ENCODE peak calls at places on chromosomes 3 and 15, in seven cellular contexts. N is GM12864, P is AG04450, E is stomach, X is cardiac fibroblast, T is A549, R is spleen. Z is an unnamed sample.

GRCh38 chr15:40266828-40267304 is 16.0 kb downstream of the ANKRD63 start:
- DNase-seq in E (peak; percentile 57), R (no peak), T (peak; percentile 75), X (peak; percentile 96), P (peak; percentile 57), N (no peak), Z (peak; percentile 97)

GRCh38 chr3:192851821-192852352 is 65.8 kb downstream of the MB21D2 start:
- DNase-seq in E (peak; percentile 88), P (no peak), T (peak; percentile 79), N (no peak), X (peak; percentile 89), R (no peak), Z (peak; percentile 85)

GRCh38 chr15:101203029-101203428 is 48.8 kb downstream of the CHSY1 start:
- DNase-seq in E (no peak), P (no peak), T (no peak), R (no peak), N (no peak), X (no peak), Z (no peak)

GRCh38 chr3:58299839-58300516 is 6.1 kb upstream of the RPP14 start:
- DNase-seq in E (no peak), P (peak; percentile 13), T (peak; percentile 49), X (peak; percentile 75), N (no peak), R (no peak), Z (no peak)

GRCh38 chr3:18335202-18335601 is 89.9 kb downstream of the SATB1 start:
- DNase-seq in N (no peak), X (peak; percentile 9), E (no peak), R (no peak), P (no peak), T (no peak), Z (no peak)

GRCh38 chr3:186331043-186331442 is 31.0 kb downstream of the DGKG start:
- DNase-seq in T (no peak), P (no peak), X (no peak), R (no peak), E (no peak), N (no peak), Z (no peak)

GRCh38 chr15:81835731-81836130 is 210.1 kb downstream of the MEX3B start:
- DNase-seq in E (no peak), X (no peak), N (no peak), P (no peak), R (no peak), T (no peak), Z (no peak)

GRCh38 chr3:99413504-99413903 is 224.9 kb upstream of the COL8A1 start:
- DNase-seq in R (no peak), E (no peak), P (peak; percentile 41), T (no peak), X (peak; percentile 78), N (no peak), Z (no peak)

GRCh38 chr3:132348531-132348930 is 31.3 kb downstream of the ACP3 start:
- DNase-seq in E (no peak), P (no peak), R (no peak), N (no peak), T (no peak), X (no peak), Z (no peak)

GRCh38 chr15:74265046-74265639 is 29.0 kb downstream of the CCDC33 start:
- DNase-seq in X (peak; percentile 46), P (no peak), E (no peak), T (no peak), N (no peak), R (no peak), Z (peak; percentile 41)

GRCh38 chr3:75395601-75396315 is 268.4 kb upstream of the FRG2C start:
- DNase-seq in T (no peak), N (no peak), X (no peak), E (no peak), P (no peak), R (no peak), Z (no peak)

GRCh38 chr3:110138966-110139555 is 801.7 kb upstream of the DPPA4 start:
- DNase-seq in R (no peak), P (no peak), T (no peak), N (no peak), X (no peak), E (no peak), Z (no peak)

GRCh38 chr15:33243393-33243792 is 48.9 kb upstream of the FMN1 start:
- DNase-seq in T (peak; percentile 18), P (no peak), X (no peak), N (no peak), E (no peak), R (no peak), Z (no peak)

GRCh38 chr3:171542976-171543375 is 82.8 kb upstream of the TNIK start:
- DNase-seq in R (no peak), N (no peak), P (no peak), X (no peak), T (no peak), E (no peak), Z (no peak)

GRCh38 chr15:89333011-89333860 is 1.4 kb downstream of the POLG start:
- DNase-seq in E (no peak), X (no peak), T (no peak), N (no peak), R (peak; percentile 86), P (no peak), Z (no peak)

GRCh38 chr3:170738756-170739155 is 131.2 kb downstream of the RPL22L1 start:
- DNase-seq in E (no peak), X (no peak), P (no peak), N (no peak), T (no peak), R (no peak), Z (peak; percentile 45)

GRCh38 chr3:53533486-53533885 is 39.1 kb downstream of the CACNA1D start:
- DNase-seq in R (no peak), T (no peak), P (no peak), X (no peak), E (no peak), N (no peak), Z (no peak)

GRCh38 chr15:64842099-64842940 is 605 bp downstream of the PLEKHO2 start:
- DNase-seq in P (no peak), T (peak; percentile 44), E (no peak), R (no peak), N (no peak), X (peak; percentile 63), Z (peak; percentile 56)

GRCh38 chr3:112639451-112640332 is 1.3 kb downstream of the CCDC80 start:
- DNase-seq in X (peak; percentile 61), T (no peak), R (no peak), N (no peak), P (no peak), E (no peak), Z (no peak)

GRCh38 chr15:41564286-41564959 is 5.4 kb downstream of the TYRO3 start:
- DNase-seq in X (peak; percentile 64), T (no peak), N (no peak), E (no peak), R (peak; percentile 76), P (no peak), Z (peak; percentile 11)

GRCh38 chr3:197847866-197848401 is 56.9 kb downstream of the LRCH3 start:
- DNase-seq in P (no peak), E (no peak), T (no peak), R (no peak), N (peak; percentile 57), X (no peak), Z (peak; percentile 47)
- H3K4me3 ChIP-seq in P (no peak overlapping the region), E (peak overlapping the region; percentile 2), T (no peak overlapping the region), R (no peak overlapping the region), N (peak overlapping the region; percentile 17), X (no peak overlapping the region), Z (peak overlapping the region; percentile 49)

GRCh38 chr15:31615643-31616415 is 289.2 kb downstream of the KLF13 start:
- DNase-seq in X (no peak), R (no peak), P (no peak), E (no peak), T (no peak), N (no peak), Z (no peak)
- TF ChIP-seq CTCF in X (no peak), R (no peak), P (no peak), E (no peak), T (no peak), N (no peak), Z (no peak)

GRCh38 chr3:71726106-71726505 is 904 bp upstream of the EIF4E3 start:
- DNase-seq in P (no peak), R (no peak), X (no peak), E (no peak), N (no peak), T (no peak), Z (no peak)
- H3K4me3 ChIP-seq in P (peak overlapping the region; percentile 55), R (no peak overlapping the region), X (no peak overlapping the region), E (no peak overlapping the region), N (no peak overlapping the region), T (no peak overlapping the region), Z (no peak overlapping the region)

GRCh38 chr3:22765679-22766078 is 437.4 kb upstream of the UBE2E2 start:
- DNase-seq in N (no peak), X (no peak), T (no peak), R (no peak), E (no peak), P (no peak), Z (no peak)
- TF ChIP-seq CTCF in N (no peak), X (no peak), T (no peak), R (no peak), E (no peak), P (no peak), Z (no peak)

GRCh38 chr3:150757768-150758167 is 5.2 kb downstream of the SIAH2 start:
- DNase-seq in P (no peak), E (no peak), T (no peak), R (no peak), N (no peak), X (no peak), Z (no peak)
- H3K4me3 ChIP-seq in P (no peak overlapping the region), E (no peak overlapping the region), T (no peak overlapping the region), R (no peak overlapping the region), N (no peak overlapping the region), X (no peak overlapping the region), Z (no peak overlapping the region)

GRCh38 chr3:25043181-25043580 is 384.9 kb upstream of the RARB start:
- DNase-seq in P (no peak), R (no peak), T (no peak), X (no peak), N (no peak), E (no peak), Z (no peak)
- TF ChIP-seq CTCF in P (no peak), R (no peak), T (no peak), X (no peak), N (no peak), E (no peak), Z (no peak)

Z was measured in foreskin fibroblast.